ENCODE peak calls at places on chromosomes 12 and 14, in seven cellular contexts. V is HCT116, W is GM12878, H is SK-N-SH, B is H1, G is HepG2, X is K562. A is an unnamed sample.

GRCh38 chr12:43315961-43316360 is 236.0 kb downstream of the ADAMTS20 start:
- DNase-seq in B (no peak), H (peak), W (no peak), X (no peak), G (no peak), V (no peak), A (no peak)

GRCh38 chr12:104930388-104931326 is 27.4 kb downstream of the SLC41A2 start:
- DNase-seq in G (peak), H (no peak), B (no peak), W (peak), V (no peak), X (no peak), A (no peak)

GRCh38 chr14:30303350-30303749 is 255.6 kb upstream of the G2E3 start:
- DNase-seq in X (no peak), B (no peak), W (no peak), H (no peak), G (no peak), V (no peak), A (no peak)

GRCh38 chr14:94613720-94614644 is 1.8 kb downstream of the SERPINA3 start:
- DNase-seq in H (no peak), B (no peak), W (no peak), X (no peak), G (no peak), V (no peak), A (no peak)

GRCh38 chr14:88985654-88986053 is 161.2 kb downstream of the TTC8 start:
- DNase-seq in H (peak), X (no peak), G (no peak), W (no peak), V (no peak), B (no peak), A (no peak)

GRCh38 chr12:49174218-49174617 is 14.7 kb downstream of the TUBA1A start:
- DNase-seq in B (no peak), W (no peak), V (no peak), G (no peak), X (no peak), H (no peak), A (no peak)

GRCh38 chr12:27422697-27423096 is 23.8 kb upstream of the SMCO2 start:
- DNase-seq in B (no peak), W (no peak), G (no peak), V (no peak), H (no peak), X (no peak), A (no peak)

GRCh38 chr14:70808023-70808401 is 1.3 kb downstream of the MAP3K9 start:
- DNase-seq in X (no peak), W (no peak), H (peak), G (peak), V (peak), B (no peak), A (no peak)

GRCh38 chr12:120971299-120972180 is 6.8 kb upstream of the HNF1A start:
- DNase-seq in W (peak), B (no peak), H (peak), V (peak), G (peak), X (peak), A (peak)

GRCh38 chr12:106634206-106634605 is 51.4 kb downstream of the RFX4 start:
- DNase-seq in W (no peak), B (no peak), V (no peak), G (no peak), X (no peak), H (no peak), A (no peak)

GRCh38 chr14:68199465-68200145 is 380.0 kb downstream of the RAD51B start:
- DNase-seq in G (no peak), B (peak), V (no peak), H (no peak), X (no peak), W (no peak), A (no peak)

GRCh38 chr14:77139540-77140342 is 1.9 kb downstream of the ZDHHC22 start:
- DNase-seq in G (peak), V (peak), X (peak), W (no peak), B (no peak), H (peak), A (no peak)

GRCh38 chr12:42871831-42872230 is 282.3 kb upstream of the PRICKLE1 start:
- DNase-seq in G (no peak), B (no peak), W (no peak), X (no peak), V (no peak), H (no peak), A (no peak)

GRCh38 chr12:127169321-127170270 is 1097.4 kb upstream of the TMEM132C start:
- DNase-seq in B (no peak), V (no peak), G (no peak), W (no peak), H (no peak), X (no peak), A (no peak)

GRCh38 chr14:78863143-78863542 is 693.0 kb downstream of the NRXN3 start:
- DNase-seq in X (peak), B (no peak), W (no peak), V (no peak), H (no peak), G (peak), A (no peak)

GRCh38 chr12:46553266-46553665 is 180.7 kb upstream of the SLC38A2 start:
- DNase-seq in W (no peak), X (no peak), V (peak), G (peak), H (no peak), B (no peak), A (no peak)

GRCh38 chr12:103503546-103504480 is 8.0 kb upstream of the C12orf42 start:
- DNase-seq in H (peak), V (peak), W (no peak), X (peak), G (peak), B (no peak), A (no peak)

GRCh38 chr12:113184098-113184899 is 979 bp downstream of the DDX54 start:
- DNase-seq in H (no peak), B (no peak), W (no peak), X (no peak), V (peak), G (no peak), A (peak)

GRCh38 chr12:82366182-82366581 is 7.9 kb downstream of the METTL25 start:
- DNase-seq in G (no peak), V (no peak), B (no peak), W (no peak), H (no peak), X (no peak), A (no peak)

GRCh38 chr14:68705741-68706283 is 87.1 kb downstream of the ZFP36L1 start:
- DNase-seq in B (no peak), W (no peak), V (no peak), H (no peak), G (no peak), X (peak), A (no peak)

GRCh38 chr14:99819514-99819913 is 26.3 kb downstream of the EML1 start:
- DNase-seq in G (no peak), V (no peak), X (no peak), W (no peak), B (no peak), H (no peak), A (no peak)

GRCh38 chr12:115213118-115213517 is 529.1 kb upstream of the TBX3 start:
- DNase-seq in X (no peak), H (no peak), B (no peak), W (no peak), G (no peak), V (no peak), A (no peak)

GRCh38 chr12:93855265-93855664 is 178.1 kb downstream of the CRADD start:
- DNase-seq in H (no peak), W (no peak), G (no peak), B (no peak), V (no peak), X (no peak), A (no peak)

GRCh38 chr14:72888636-72889201 is 5.2 kb downstream of the DPF3 start:
- DNase-seq in B (no peak), X (no peak), V (no peak), G (no peak), W (no peak), H (no peak), A (no peak)

GRCh38 chr14:60090864-60091519 is 731 bp upstream of the PCNX4 start:
- DNase-seq in W (no peak), G (no peak), B (no peak), H (peak), X (peak), V (peak), A (no peak)

GRCh38 chr14:50058112-50058511 is 58.3 kb downstream of the VCPKMT start:
- DNase-seq in G (no peak), H (no peak), W (no peak), X (no peak), V (no peak), B (no peak), A (no peak)

GRCh38 chr12:70049596-70050360 is 193.5 kb upstream of the CNOT2 start:
- DNase-seq in B (no peak), V (peak), X (no peak), G (no peak), W (peak), H (no peak), A (no peak)

GRCh38 chr12:509494-509893 is 49.8 kb downstream of the B4GALNT3 start:
- DNase-seq in W (no peak), H (no peak), G (no peak), B (no peak), V (no peak), X (no peak), A (no peak)

GRCh38 chr14:73753043-73753886 is 39.1 kb upstream of the PNMA1 start:
- DNase-seq in G (peak), V (no peak), X (peak), B (no peak), W (no peak), H (peak), A (no peak)

GRCh38 chr12:68612675-68613074 is 2.0 kb downstream of the RAP1B start:
- DNase-seq in X (no peak), B (no peak), W (no peak), V (no peak), H (no peak), G (no peak), A (no peak)

GRCh38 chr14:21090940-21091663 is 7.4 kb downstream of the ZNF219 start:
- DNase-seq in B (no peak), G (no peak), W (no peak), H (peak), V (no peak), X (no peak), A (no peak)

GRCh38 chr12:103495783-103496456 is at the start of gene C12orf42:
- DNase-seq in V (peak), X (no peak), H (peak), W (peak), G (no peak), B (no peak), A (peak)

GRCh38 chr12:123453165-123453564 is 4.8 kb upstream of the SNRNP35 start:
- DNase-seq in V (no peak), H (no peak), G (no peak), X (no peak), B (no peak), W (no peak), A (no peak)

GRCh38 chr12:52798671-52799497 is 3.0 kb upstream of the KRT3 start:
- DNase-seq in G (no peak), B (no peak), V (peak), H (no peak), W (no peak), X (no peak), A (peak)

GRCh38 chr12:47604474-47604873 is 101.4 kb downstream of the RPAP3 start:
- DNase-seq in W (no peak), B (no peak), V (no peak), H (no peak), G (no peak), X (no peak), A (no peak)

GRCh38 chr14:76615331-76615730 is 145.9 kb upstream of the VASH1 start:
- DNase-seq in H (no peak), X (no peak), G (no peak), W (no peak), V (no peak), B (no peak), A (no peak)

GRCh38 chr12:89731614-89732013 is 23.0 kb upstream of the ATP2B1 start:
- DNase-seq in G (no peak), H (no peak), W (no peak), V (no peak), X (no peak), B (no peak), A (no peak)

GRCh38 chr12:124196236-124196635 is 98.7 kb upstream of the RFLNA start:
- DNase-seq in V (no peak), W (no peak), H (no peak), G (no peak), B (no peak), X (no peak), A (no peak)

GRCh38 chr12:2804390-2805145 is 7.9 kb upstream of the ITFG2 start:
- DNase-seq in V (no peak), W (no peak), H (no peak), B (no peak), X (no peak), G (no peak), A (no peak)
- TF ChIP-seq SIN3A in V (no peak), W (no peak), H (no peak), B (no peak), X (no peak), G (no peak), A (no peak)

DNA sequence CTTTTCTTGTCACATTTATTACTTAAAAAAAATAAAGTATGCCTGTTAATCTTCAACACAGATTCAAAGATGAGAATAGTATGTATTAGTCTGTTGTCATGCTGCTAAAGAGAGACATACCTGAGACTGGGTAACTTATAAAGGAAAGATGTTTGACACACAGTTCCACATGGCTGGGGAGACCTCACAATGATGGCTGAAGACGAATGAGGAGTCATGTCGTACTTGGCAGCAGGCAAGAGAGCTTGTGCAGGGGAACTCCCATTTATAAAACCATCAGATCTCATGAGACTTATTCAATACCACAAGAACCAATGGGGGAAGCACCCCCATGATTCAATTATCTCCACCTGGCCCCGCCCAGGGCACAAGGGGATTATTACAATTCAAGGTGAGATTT is 335.9 kb upstream of the GARIN2 start:
- DNase-seq in B (no peak), W (no peak), G (no peak), H (no peak), X (no peak), V (no peak), A (no peak)
- TF ChIP-seq SIN3A in B (no peak), W (no peak), G (no peak), H (no peak), X (no peak), V (no peak), A (no peak)

GRCh38 chr14:103562385-103563088 is at the start of the genes BAG5 and COA8:
- DNase-seq in B (peak), H (peak), G (peak), W (peak), X (peak), V (peak), A (no peak)
- TF ChIP-seq SIN3A in B (peak), H (peak), G (peak), W (peak), X (peak), V (peak), A (no peak)

GRCh38 chr12:92438641-92439396 is 264.0 kb upstream of the PLEKHG7 start:
- DNase-seq in W (no peak), G (no peak), V (no peak), B (no peak), H (no peak), X (no peak), A (no peak)
- TF ChIP-seq SIN3A in W (no peak), G (no peak), V (no peak), B (no peak), H (no peak), X (no peak), A (no peak)

DNA sequence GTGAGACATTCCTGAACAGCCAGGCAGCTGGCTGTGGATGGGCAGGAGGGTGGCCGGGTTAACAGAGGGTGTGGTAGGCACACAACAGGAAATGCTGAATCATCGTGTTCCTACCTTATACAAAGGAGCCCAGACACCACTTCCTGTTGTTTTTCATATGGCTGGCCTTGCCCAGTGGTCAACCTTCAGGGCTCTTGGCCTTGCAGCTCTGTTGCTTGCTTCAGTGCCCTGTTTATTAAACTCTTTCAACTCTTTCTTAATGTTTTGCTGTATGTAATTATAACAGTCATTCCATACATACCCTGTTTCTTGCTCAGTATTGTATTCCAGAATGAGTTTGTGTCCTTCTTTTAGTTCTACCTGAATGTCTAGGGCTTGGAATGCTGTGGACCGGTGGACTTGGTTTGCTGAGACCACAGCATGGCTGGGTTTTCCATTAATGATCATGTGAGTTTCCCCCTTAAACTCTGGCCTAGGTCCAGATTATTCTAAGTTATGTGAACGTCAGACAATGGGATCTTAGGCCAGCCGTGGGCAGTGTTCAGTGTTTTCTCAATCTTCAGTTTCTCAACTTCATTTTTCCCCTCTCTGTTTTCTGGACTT is 11.9 kb downstream of the CFAP54 start:
- DNase-seq in V (peak), H (peak), X (no peak), W (peak), B (no peak), G (peak), A (no peak)
- TF ChIP-seq SIN3A in V (no peak), H (no peak), X (no peak), W (no peak), B (no peak), G (no peak), A (no peak)

GRCh38 chr14:23435540-23436326 is at the start of gene MYH7:
- DNase-seq in W (no peak), B (no peak), X (no peak), G (peak), H (no peak), V (no peak), A (no peak)

GRCh38 chr14:23438130-23438893 is 2.9 kb upstream of the MYH7 start:
- DNase-seq in V (no peak), H (no peak), B (no peak), W (no peak), G (no peak), X (peak), A (no peak)

GRCh38 chr14:23434488-23435219 is 806 bp downstream of the MYH7 start:
- DNase-seq in V (no peak), G (no peak), W (no peak), H (no peak), X (no peak), B (no peak), A (no peak)

GRCh38 chr14:23437142-23438129 is 2.0 kb upstream of the MYH7 start:
- DNase-seq in H (no peak), B (no peak), G (no peak), V (no peak), X (no peak), W (no peak), A (no peak)

DNA sequence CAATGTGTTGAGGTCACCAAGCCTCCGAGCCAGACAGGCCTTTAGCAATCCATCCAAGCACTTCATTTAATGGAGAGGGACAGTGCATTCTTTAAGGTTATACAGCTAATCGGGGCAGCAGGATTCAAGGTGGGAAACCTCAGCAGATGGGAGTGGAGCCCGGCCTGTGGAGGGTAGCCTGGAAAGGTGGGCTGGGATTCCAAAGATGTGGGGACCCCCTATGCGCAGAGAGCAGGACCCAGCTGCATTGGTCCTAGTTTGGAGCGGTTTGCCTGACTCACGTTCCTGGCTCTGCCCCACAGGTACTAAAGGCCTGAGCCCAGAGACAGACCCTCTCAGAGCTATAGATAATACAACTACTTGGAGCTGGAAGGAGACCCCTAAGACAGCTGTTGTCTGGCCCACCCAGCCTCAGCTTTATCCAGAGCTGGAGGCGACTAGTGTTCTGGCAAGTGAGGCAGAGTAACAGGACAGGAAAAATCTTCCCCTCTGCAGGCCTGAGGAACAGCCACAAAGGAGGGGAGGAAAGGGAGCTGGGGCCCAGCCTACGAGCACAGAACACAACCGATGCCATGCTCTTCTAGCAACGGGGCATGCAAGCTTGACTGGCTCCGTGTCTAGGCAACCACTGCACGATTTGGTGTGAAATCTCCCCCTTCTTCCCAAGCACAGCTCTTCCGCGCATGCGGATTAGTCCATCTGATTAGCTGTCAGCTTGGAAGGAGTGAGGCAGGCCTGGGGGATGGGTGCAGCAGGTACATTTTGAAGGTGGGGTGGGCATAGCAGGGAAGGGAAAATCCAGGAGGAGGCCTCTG is 1.1 kb upstream of the MYH7 start:
- DNase-seq in V (no peak), W (no peak), X (peak), H (no peak), G (no peak), B (no peak), A (no peak)
- TF ChIP-seq SIN3A in V (no peak), W (no peak), X (no peak), H (no peak), G (no peak), B (no peak), A (no peak)